ENCODE peak calls at places on chromosomes 6 and 20, in four cellular contexts. One of them, this sample, is unnamed.

GRCh38 chr6:159720708-159721107 is 6.6 kb upstream of the WTAP start:
- DNase-seq in tibial artery: no peak
- DNase-seq in mammary epithelial cell: peak
- DNase-seq in foreskin fibroblast: peak
- DNase-seq in this sample: peak

GRCh38 chr20:967796-968742 is 34.0 kb downstream of the RSPO4 start:
- DNase-seq in tibial artery: no peak
- DNase-seq in mammary epithelial cell: peak
- DNase-seq in foreskin fibroblast: peak
- DNase-seq in this sample: peak

GRCh38 chr6:149473080-149474052 is 11.4 kb downstream of the ZC3H12D start:
- DNase-seq in tibial artery: no peak
- DNase-seq in mammary epithelial cell: peak
- DNase-seq in foreskin fibroblast: no peak
- DNase-seq in this sample: no peak

GRCh38 chr6:15946701-15947390 is 182.0 kb upstream of the MYLIP start:
- DNase-seq in tibial artery: no peak
- DNase-seq in mammary epithelial cell: no peak
- DNase-seq in foreskin fibroblast: no peak
- DNase-seq in this sample: no peak

GRCh38 chr20:35562541-35563110 is 20.7 kb downstream of the ERGIC3 start:
- DNase-seq in tibial artery: no peak
- DNase-seq in mammary epithelial cell: no peak
- DNase-seq in foreskin fibroblast: no peak
- DNase-seq in this sample: no peak

GRCh38 chr20:62980970-62981369 is 25.8 kb downstream of the BHLHE23 start:
- DNase-seq in tibial artery: no peak
- DNase-seq in mammary epithelial cell: no peak
- DNase-seq in foreskin fibroblast: peak
- DNase-seq in this sample: peak

GRCh38 chr20:37564388-37565133 is 36.9 kb upstream of the BLCAP start:
- DNase-seq in tibial artery: no peak
- DNase-seq in mammary epithelial cell: peak
- DNase-seq in foreskin fibroblast: peak
- DNase-seq in this sample: peak

GRCh38 chr6:74410630-74411029 is 714.6 kb downstream of the CD109 start:
- DNase-seq in tibial artery: no peak
- DNase-seq in mammary epithelial cell: no peak
- DNase-seq in foreskin fibroblast: peak
- DNase-seq in this sample: peak

GRCh38 chr6:5036309-5036708 is 32.5 kb upstream of the RPP40 start:
- DNase-seq in tibial artery: no peak
- DNase-seq in mammary epithelial cell: peak
- DNase-seq in foreskin fibroblast: peak
- DNase-seq in this sample: peak

DNA sequence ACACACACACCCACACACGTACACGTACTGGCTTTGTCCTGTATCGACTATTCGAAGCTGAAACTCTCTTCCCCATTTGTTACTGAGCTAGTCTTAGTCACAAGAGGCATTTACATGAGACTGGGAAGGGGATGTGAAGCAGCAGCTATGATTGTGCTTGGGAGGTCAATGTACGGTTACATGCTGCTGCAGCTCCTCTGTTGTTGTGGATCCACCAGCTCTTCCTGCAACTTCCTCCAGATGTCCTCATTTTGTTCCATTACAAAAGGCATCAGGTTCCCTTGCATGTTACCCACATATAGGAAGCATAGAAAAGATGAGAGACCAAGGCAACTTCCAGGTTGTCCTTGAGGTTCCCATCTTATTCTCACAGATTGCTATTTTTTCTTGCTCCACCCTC is 612.4 kb upstream of the IMPG1 start:
- DNase-seq in tibial artery: no peak
- DNase-seq in mammary epithelial cell: no peak
- DNase-seq in foreskin fibroblast: peak
- DNase-seq in this sample: no peak
- H3K4me3 ChIP-seq in tibial artery: no peak
- H3K4me3 ChIP-seq in mammary epithelial cell: no peak
- H3K4me3 ChIP-seq in foreskin fibroblast: no peak
- H3K4me3 ChIP-seq in this sample: no peak

GRCh38 chr6:96235927-96236326 is 220.2 kb downstream of the FUT9 start:
- DNase-seq in tibial artery: no peak
- DNase-seq in mammary epithelial cell: peak
- DNase-seq in foreskin fibroblast: no peak
- DNase-seq in this sample: no peak

GRCh38 chr6:96236471-96236870 is 220.7 kb downstream of the FUT9 start:
- DNase-seq in tibial artery: no peak
- DNase-seq in mammary epithelial cell: no peak
- DNase-seq in foreskin fibroblast: no peak
- DNase-seq in this sample: no peak

GRCh38 chr6:96237656-96238347 is 222.0 kb downstream of the FUT9 start:
- DNase-seq in tibial artery: no peak
- DNase-seq in mammary epithelial cell: no peak
- DNase-seq in foreskin fibroblast: no peak
- DNase-seq in this sample: no peak

GRCh38 chr6:96234476-96234875 is 218.7 kb downstream of the FUT9 start:
- DNase-seq in tibial artery: no peak
- DNase-seq in mammary epithelial cell: no peak
- DNase-seq in foreskin fibroblast: no peak
- DNase-seq in this sample: no peak
- TF ChIP-seq CTCF in tibial artery: no peak
- TF ChIP-seq CTCF in mammary epithelial cell: no peak
- TF ChIP-seq CTCF in foreskin fibroblast: no peak
- TF ChIP-seq CTCF in this sample: no peak

GRCh38 chr6:28659250-28659566 is 133.5 kb downstream of the GPX5 start:
- DNase-seq in tibial artery: no peak
- DNase-seq in mammary epithelial cell: no peak
- DNase-seq in foreskin fibroblast: no peak
- DNase-seq in this sample: no peak

GRCh38 chr6:28657756-28658465 is 132.2 kb downstream of the GPX5 start:
- DNase-seq in tibial artery: no peak
- DNase-seq in mammary epithelial cell: peak
- DNase-seq in foreskin fibroblast: peak
- DNase-seq in this sample: peak

GRCh38 chr6:28657367-28657755 is 131.7 kb downstream of the GPX5 start:
- DNase-seq in tibial artery: no peak
- DNase-seq in mammary epithelial cell: no peak
- DNase-seq in foreskin fibroblast: peak
- DNase-seq in this sample: no peak

GRCh38 chr6:28656715-28657114 is 131.0 kb downstream of the GPX5 start:
- DNase-seq in tibial artery: no peak
- DNase-seq in mammary epithelial cell: no peak
- DNase-seq in foreskin fibroblast: no peak
- DNase-seq in this sample: no peak

GRCh38 chr6:28658475-28659249 is 133.0 kb downstream of the GPX5 start:
- DNase-seq in tibial artery: no peak
- DNase-seq in mammary epithelial cell: peak
- DNase-seq in foreskin fibroblast: no peak
- DNase-seq in this sample: peak
- H3K4me3 ChIP-seq in tibial artery: peak
- H3K4me3 ChIP-seq in mammary epithelial cell: peak
- H3K4me3 ChIP-seq in foreskin fibroblast: peak
- H3K4me3 ChIP-seq in this sample: peak

GRCh38 chr6:125191916-125192609 is 38.5 kb downstream of the TPD52L1 start:
- DNase-seq in tibial artery: peak
- DNase-seq in mammary epithelial cell: peak
- DNase-seq in foreskin fibroblast: peak
- DNase-seq in this sample: peak

GRCh38 chr6:125194980-125195379 is 41.4 kb downstream of the TPD52L1 start:
- DNase-seq in tibial artery: no peak
- DNase-seq in mammary epithelial cell: no peak
- DNase-seq in foreskin fibroblast: no peak
- DNase-seq in this sample: no peak

GRCh38 chr6:125190667-125191066 is 37.1 kb downstream of the TPD52L1 start:
- DNase-seq in tibial artery: no peak
- DNase-seq in mammary epithelial cell: no peak
- DNase-seq in foreskin fibroblast: no peak
- DNase-seq in this sample: no peak

GRCh38 chr6:125193208-125193607 is 39.6 kb downstream of the TPD52L1 start:
- DNase-seq in tibial artery: no peak
- DNase-seq in mammary epithelial cell: peak
- DNase-seq in foreskin fibroblast: peak
- DNase-seq in this sample: no peak

DNA sequence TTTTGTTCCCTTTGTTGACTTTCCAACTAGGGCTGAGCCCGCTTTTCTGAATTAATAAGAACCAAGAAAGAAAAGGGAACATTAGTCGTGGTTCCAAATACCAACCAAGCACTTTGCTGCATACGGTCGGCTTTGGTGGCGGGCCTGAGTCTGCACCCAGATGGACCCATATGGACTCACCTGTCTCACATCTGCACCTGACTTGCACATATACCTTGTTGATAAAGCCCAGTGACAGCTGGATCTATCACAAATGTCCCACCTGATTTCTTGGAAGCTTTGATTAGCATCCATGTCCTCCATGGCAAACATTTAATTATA is 39.0 kb downstream of the TPD52L1 start:
- DNase-seq in tibial artery: no peak
- DNase-seq in mammary epithelial cell: no peak
- DNase-seq in foreskin fibroblast: no peak
- DNase-seq in this sample: no peak
- TF ChIP-seq CTCF in tibial artery: no peak
- TF ChIP-seq CTCF in mammary epithelial cell: no peak
- TF ChIP-seq CTCF in foreskin fibroblast: no peak
- TF ChIP-seq CTCF in this sample: no peak

DNA sequence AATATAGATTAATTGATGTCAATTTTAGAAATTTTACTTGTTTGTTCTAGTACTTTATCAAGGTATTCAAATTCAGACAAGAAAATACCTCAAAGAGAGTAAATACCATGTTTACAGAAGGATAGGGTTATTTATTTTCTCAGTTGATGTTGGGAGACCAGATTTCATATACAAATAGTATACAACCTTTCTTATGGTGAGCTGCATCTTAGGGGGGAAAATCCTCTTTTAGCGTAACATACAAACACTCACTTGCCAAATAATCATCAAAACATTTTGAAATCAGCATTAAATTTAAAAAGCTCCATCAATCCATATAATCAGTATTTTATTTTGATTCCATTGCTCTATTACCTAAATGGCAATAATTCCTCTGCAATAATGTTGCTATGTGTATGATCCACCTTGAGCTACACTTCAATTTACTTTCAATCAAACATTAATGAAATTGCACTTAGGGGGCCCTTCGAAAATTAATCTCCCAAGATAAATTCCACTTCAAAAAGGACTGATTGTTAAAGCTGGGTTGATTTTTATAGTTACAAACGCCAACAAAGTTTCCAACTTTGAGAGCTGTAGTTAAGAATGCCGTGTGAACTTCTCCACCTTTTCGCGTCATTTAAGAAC is 2.2 kb downstream of the NKX2-4 start:
- DNase-seq in tibial artery: no peak
- DNase-seq in mammary epithelial cell: no peak
- DNase-seq in foreskin fibroblast: no peak
- DNase-seq in this sample: no peak
- H3K4me3 ChIP-seq in tibial artery: no peak
- H3K4me3 ChIP-seq in mammary epithelial cell: no peak
- H3K4me3 ChIP-seq in foreskin fibroblast: no peak
- H3K4me3 ChIP-seq in this sample: no peak

GRCh38 chr6:117602151-117602898 is at the start of gene GOPC:
- DNase-seq in tibial artery: peak
- DNase-seq in mammary epithelial cell: peak
- DNase-seq in foreskin fibroblast: peak
- DNase-seq in this sample: peak
- TF ChIP-seq CTCF in tibial artery: no peak
- TF ChIP-seq CTCF in mammary epithelial cell: no peak
- TF ChIP-seq CTCF in foreskin fibroblast: no peak
- TF ChIP-seq CTCF in this sample: peak

GRCh38 chr6:109302176-109302575 is 80.1 kb downstream of the CD164 start:
- DNase-seq in tibial artery: no peak
- DNase-seq in mammary epithelial cell: no peak
- DNase-seq in foreskin fibroblast: no peak
- DNase-seq in this sample: no peak

GRCh38 chr6:109297719-109298118 is 84.5 kb downstream of the CD164 start:
- DNase-seq in tibial artery: no peak
- DNase-seq in mammary epithelial cell: no peak
- DNase-seq in foreskin fibroblast: no peak
- DNase-seq in this sample: no peak

GRCh38 chr6:109300874-109301273 is 81.4 kb downstream of the CD164 start:
- DNase-seq in tibial artery: no peak
- DNase-seq in mammary epithelial cell: no peak
- DNase-seq in foreskin fibroblast: no peak
- DNase-seq in this sample: no peak

GRCh38 chr6:109298605-109299004 is 83.7 kb downstream of the CD164 start:
- DNase-seq in tibial artery: no peak
- DNase-seq in mammary epithelial cell: no peak
- DNase-seq in foreskin fibroblast: no peak
- DNase-seq in this sample: no peak

GRCh38 chr6:109299695-109300564 is 82.3 kb downstream of the CD164 start:
- DNase-seq in tibial artery: peak
- DNase-seq in mammary epithelial cell: no peak
- DNase-seq in foreskin fibroblast: no peak
- DNase-seq in this sample: no peak
- H3K4me3 ChIP-seq in tibial artery: no peak
- H3K4me3 ChIP-seq in mammary epithelial cell: no peak
- H3K4me3 ChIP-seq in foreskin fibroblast: no peak
- H3K4me3 ChIP-seq in this sample: no peak

This sample was measured in AG10803.